ENCODE peak calls at places on chromosome 11, in ten cellular contexts. One of them, this sample, is unnamed.

GRCh38 chr11:5967708-5968107 is 586 bp downstream of the OR56A5 start:
- DNase-seq in hepatocyte: no peak
- DNase-seq in AG08396: no peak
- DNase-seq in DMS153: no peak
- DNase-seq in hippocampal formation: no peak
- DNase-seq in T-cell: no peak
- DNase-seq in ureter: no peak
- DNase-seq in NCI-H2171 treated with DMSO at 0.1 percent for 48 hours: no peak
- DNase-seq in GM10248: no peak
- DNase-seq in KBM-7: no peak
- DNase-seq in this sample: no peak

GRCh38 chr11:46555269-46556054 is 38.4 kb downstream of the AMBRA1 start:
- DNase-seq in hepatocyte: no peak
- DNase-seq in AG08396: no peak
- DNase-seq in DMS153: no peak
- DNase-seq in hippocampal formation: no peak
- DNase-seq in T-cell: no peak
- DNase-seq in ureter: no peak
- DNase-seq in NCI-H2171 treated with DMSO at 0.1 percent for 48 hours: no peak
- DNase-seq in GM10248: no peak
- DNase-seq in KBM-7: no peak
- DNase-seq in this sample: peak; percentile 30

GRCh38 chr11:67393437-67393836 is 1.7 kb downstream of the RAD9A start:
- DNase-seq in hepatocyte: no peak
- DNase-seq in AG08396: no peak
- DNase-seq in DMS153: no peak
- DNase-seq in hippocampal formation: no peak
- DNase-seq in T-cell: no peak
- DNase-seq in ureter: no peak
- DNase-seq in NCI-H2171 treated with DMSO at 0.1 percent for 48 hours: no peak
- DNase-seq in GM10248: no peak
- DNase-seq in KBM-7: no peak
- DNase-seq in this sample: no peak

GRCh38 chr11:115334932-115335788 is 169.1 kb downstream of the CADM1 start:
- DNase-seq in hepatocyte: peak; percentile 37
- DNase-seq in AG08396: peak; percentile 11
- DNase-seq in DMS153: no peak
- DNase-seq in hippocampal formation: no peak
- DNase-seq in T-cell: no peak
- DNase-seq in ureter: no peak
- DNase-seq in NCI-H2171 treated with DMSO at 0.1 percent for 48 hours: peak; percentile 56
- DNase-seq in GM10248: peak; percentile 9
- DNase-seq in KBM-7: peak; percentile 16
- DNase-seq in this sample: no peak

GRCh38 chr11:78070606-78071005 is 6.9 kb downstream of the THRSP start:
- DNase-seq in hepatocyte: no peak
- DNase-seq in AG08396: no peak
- DNase-seq in DMS153: no peak
- DNase-seq in hippocampal formation: no peak
- DNase-seq in T-cell: no peak
- DNase-seq in ureter: no peak
- DNase-seq in NCI-H2171 treated with DMSO at 0.1 percent for 48 hours: no peak
- DNase-seq in GM10248: no peak
- DNase-seq in KBM-7: no peak
- DNase-seq in this sample: no peak

GRCh38 chr11:9069256-9069655 is 22.1 kb downstream of the SCUBE2 start:
- DNase-seq in hepatocyte: no peak
- DNase-seq in AG08396: no peak
- DNase-seq in DMS153: no peak
- DNase-seq in hippocampal formation: no peak
- DNase-seq in T-cell: no peak
- DNase-seq in ureter: no peak
- DNase-seq in NCI-H2171 treated with DMSO at 0.1 percent for 48 hours: no peak
- DNase-seq in GM10248: no peak
- DNase-seq in KBM-7: no peak
- DNase-seq in this sample: no peak

GRCh38 chr11:48168815-48169214 is 47.8 kb upstream of the OR4B1 start:
- DNase-seq in hepatocyte: no peak
- DNase-seq in AG08396: no peak
- DNase-seq in DMS153: no peak
- DNase-seq in hippocampal formation: no peak
- DNase-seq in T-cell: no peak
- DNase-seq in ureter: no peak
- DNase-seq in NCI-H2171 treated with DMSO at 0.1 percent for 48 hours: no peak
- DNase-seq in GM10248: no peak
- DNase-seq in KBM-7: no peak
- DNase-seq in this sample: no peak

GRCh38 chr11:69394234-69394891 is 87.1 kb upstream of the LINC01488 start:
- DNase-seq in hepatocyte: no peak
- DNase-seq in AG08396: no peak
- DNase-seq in DMS153: no peak
- DNase-seq in hippocampal formation: no peak
- DNase-seq in T-cell: no peak
- DNase-seq in ureter: no peak
- DNase-seq in NCI-H2171 treated with DMSO at 0.1 percent for 48 hours: no peak
- DNase-seq in GM10248: no peak
- DNase-seq in KBM-7: no peak
- DNase-seq in this sample: no peak

GRCh38 chr11:124473476-124473875 is 28.0 kb upstream of the OR8B8 start:
- DNase-seq in hepatocyte: no peak
- DNase-seq in AG08396: no peak
- DNase-seq in DMS153: no peak
- DNase-seq in hippocampal formation: no peak
- DNase-seq in T-cell: no peak
- DNase-seq in ureter: no peak
- DNase-seq in NCI-H2171 treated with DMSO at 0.1 percent for 48 hours: no peak
- DNase-seq in GM10248: no peak
- DNase-seq in KBM-7: no peak
- DNase-seq in this sample: no peak

This sample was measured in GM12878.